ENCODE peak calls at places on chromosomes 1 and 21, in nine cellular contexts. Y is colonic mucosa, Z is AG10803, P is amniotic stem cell, F is GM04503, L is GM20000, X is NCI-H2081, G is GM23248, U is fibroblast of lung. A is an unnamed sample.
A peak's percentile ranks its signal among the peaks of the same experiment; 100 is the strongest.

GRCh38 chr21:45818904-45819285 is 162.7 kb upstream of the COL6A1 start:
- DNase-seq in X (no peak), U (peak; percentile 86), L (no peak), Y (no peak), F (no peak), P (no peak), Z (peak; percentile 74), G (peak; percentile 84), A (peak; percentile 57)

GRCh38 chr1:57163789-57164188 is 198.0 kb upstream of the C8B start:
- DNase-seq in Z (no peak), F (no peak), P (no peak), G (no peak), L (no peak), U (no peak), Y (no peak), X (no peak), A (no peak)

GRCh38 chr1:171258943-171259342 is 10.6 kb downstream of the FMO1 start:
- DNase-seq in G (no peak), L (no peak), Z (no peak), X (no peak), Y (no peak), P (no peak), U (no peak), F (no peak), A (no peak)

GRCh38 chr21:43286196-43286595 is 117.4 kb downstream of the CRYAA start:
- DNase-seq in Z (no peak), Y (no peak), G (no peak), X (no peak), L (no peak), U (no peak), P (no peak), F (no peak), A (no peak)

GRCh38 chr1:29760165-29760564 is 523.8 kb downstream of the PTPRU start:
- DNase-seq in G (no peak), F (no peak), Y (no peak), X (no peak), Z (no peak), P (no peak), L (no peak), U (no peak), A (no peak)

GRCh38 chr1:81681570-81681969 is 119.2 kb upstream of the ADGRL2 start:
- DNase-seq in U (peak; percentile 73), X (no peak), L (no peak), G (peak; percentile 65), Y (no peak), P (no peak), F (no peak), Z (peak; percentile 62), A (peak; percentile 47)

GRCh38 chr1:39268112-39268581 is 63.7 kb downstream of the MACF1 start:
- DNase-seq in Z (peak; percentile 86), G (peak; percentile 91), F (peak; percentile 70), U (peak; percentile 91), L (peak; percentile 45), X (peak; percentile 56), P (peak; percentile 62), Y (no peak), A (peak; percentile 87)

GRCh38 chr1:41578712-41579335 is 94.3 kb upstream of the EDN2 start:
- DNase-seq in Y (no peak), Z (peak; percentile 20), P (no peak), F (no peak), G (peak; percentile 30), L (no peak), X (no peak), U (peak; percentile 14), A (peak; percentile 35)

GRCh38 chr21:36757246-36757645 is 58.3 kb downstream of the SIM2 start:
- DNase-seq in G (no peak), Z (no peak), U (no peak), L (no peak), F (no peak), X (no peak), P (no peak), Y (no peak), A (no peak)

GRCh38 chr1:110903853-110904500 is 31.0 kb downstream of the CD53 start:
- DNase-seq in G (no peak), P (no peak), F (no peak), Z (no peak), Y (no peak), L (no peak), X (no peak), U (no peak), A (no peak)

GRCh38 chr1:178939328-178939727 is 68.5 kb upstream of the ANGPTL1 start:
- DNase-seq in Y (no peak), L (no peak), P (no peak), Z (peak; percentile 59), U (no peak), G (no peak), F (peak; percentile 31), X (no peak), A (no peak)

GRCh38 chr1:213394837-213395236 is 343.8 kb downstream of the RPS6KC1 start:
- DNase-seq in G (no peak), X (no peak), Y (no peak), U (no peak), P (no peak), L (no peak), F (no peak), Z (no peak), A (no peak)

GRCh38 chr21:39661740-39662139 is 49.0 kb downstream of the B3GALT5 start:
- DNase-seq in Z (no peak), F (no peak), X (no peak), P (no peak), G (no peak), U (no peak), L (no peak), Y (peak; percentile 16), A (no peak)

GRCh38 chr1:64242895-64243756 is 39.7 kb downstream of the UBE2U start:
- DNase-seq in L (no peak), Y (no peak), X (peak; percentile 56), G (peak; percentile 71), Z (peak; percentile 58), P (no peak), F (no peak), U (peak; percentile 34), A (peak; percentile 70)

GRCh38 chr1:89799495-89799894 is 21.3 kb upstream of the LRRC8D start:
- DNase-seq in U (no peak), X (no peak), Y (no peak), G (peak; percentile 9), F (no peak), Z (no peak), L (no peak), P (no peak), A (no peak)

GRCh38 chr1:7667625-7668218 is 103.4 kb upstream of the VAMP3 start:
- DNase-seq in Y (peak; percentile 90), F (peak; percentile 12), X (peak; percentile 84), G (peak; percentile 88), U (peak; percentile 70), Z (peak; percentile 74), P (peak; percentile 29), L (peak; percentile 92), A (peak; percentile 85)

GRCh38 chr1:106984801-106985200 is 71.7 kb upstream of the PRMT6 start:
- DNase-seq in Y (no peak), U (no peak), X (no peak), L (no peak), F (no peak), G (no peak), P (no peak), Z (no peak), A (no peak)

GRCh38 chr21:44958471-44959191 is 18.8 kb downstream of the SLX9 start:
- DNase-seq in Y (no peak), P (no peak), F (peak; percentile 90), L (no peak), G (peak; percentile 74), X (no peak), Z (peak; percentile 84), U (peak; percentile 51), A (peak; percentile 88)

GRCh38 chr21:10430007-10430406 is 91.4 kb upstream of the TPTE start:
- DNase-seq in Y (no peak), X (no peak), P (no peak), F (no peak), Z (no peak), G (no peak), U (no peak), L (peak; percentile 16), A (no peak)

GRCh38 chr1:1118893-1119220 is 3.0 kb upstream of the C1orf159 start:
- DNase-seq in G (no peak), L (no peak), Z (no peak), Y (no peak), F (no peak), P (no peak), U (no peak), X (no peak), A (no peak)

GRCh38 chr1:53325326-53326087 is 2.4 kb downstream of the LRP8 start:
- DNase-seq in L (no peak), Y (no peak), X (no peak), P (no peak), F (no peak), Z (no peak), U (no peak), G (no peak), A (no peak)

GRCh38 chr1:78377356-78377928 is 113.3 kb upstream of the PTGFR start:
- DNase-seq in Y (no peak), L (no peak), Z (no peak), P (no peak), U (no peak), F (no peak), X (no peak), G (no peak), A (no peak)

GRCh38 chr1:10900691-10901090 is 104.2 kb upstream of the CASZ1 start:
- DNase-seq in G (peak; percentile 41), L (no peak), Y (peak; percentile 27), Z (no peak), U (peak; percentile 11), X (no peak), F (no peak), P (no peak), A (no peak)

A was measured in fibroblast of pulmonary artery.